ENCODE peak calls at places on chromosome 17, in nine cellular contexts. S is heart right ventricle; D is choroid plexus epithelial cell; R is tibial artery; I is GM13976; T is endothelial cell; C is progenitor cell of endocrine pancreas; K is AG09319; M is CD4-positive, alpha-beta T cell. J is an unnamed sample.

GRCh38 chr17:32187276-32187675 is 45.0 kb downstream of the RHOT1 start:
- DNase-seq in S (no peak), D (peak; percentile 17), R (no peak), I (no peak), T (no peak), C (no peak), K (no peak), M (no peak), J (no peak)

GRCh38 chr17:39209317-39210092 is 9.4 kb downstream of the RPL19 start:
- DNase-seq in S (peak; percentile 68), D (peak; percentile 69), R (peak; percentile 96), I (no peak), T (no peak), C (no peak), K (no peak), M (peak; percentile 61), J (peak; percentile 52)

GRCh38 chr17:38710985-38711384 is 5.9 kb downstream of the MLLT6 start:
- DNase-seq in S (no peak), D (no peak), R (no peak), I (no peak), T (no peak), C (no peak), K (no peak), M (no peak), J (no peak)

GRCh38 chr17:27663862-27664605 is 33.0 kb downstream of the LGALS9 start:
- DNase-seq in S (no peak), D (no peak), R (no peak), I (no peak), T (no peak), C (no peak), K (no peak), M (no peak), J (no peak)

GRCh38 chr17:46117850-46118696 is 75.2 kb downstream of the KANSL1 start:
- DNase-seq in S (no peak), D (no peak), R (no peak), I (no peak), T (no peak), C (no peak), K (no peak), M (no peak), J (no peak)

GRCh38 chr17:46154151-46154816 is 38.9 kb downstream of the KANSL1 start:
- DNase-seq in S (no peak), D (no peak), R (no peak), I (no peak), T (no peak), C (no peak), K (no peak), M (no peak), J (no peak)

GRCh38 chr17:303161-303560 is 49.4 kb downstream of the RPH3AL start:
- DNase-seq in S (no peak), D (no peak), R (no peak), I (no peak), T (no peak), C (no peak), K (no peak), M (no peak), J (no peak)

GRCh38 chr17:78343099-78343432 is 16.8 kb downstream of the SOCS3 start:
- DNase-seq in S (peak; percentile 86), D (peak; percentile 93), R (peak; percentile 88), I (peak; percentile 53), T (no peak), C (no peak), K (peak; percentile 87), M (no peak), J (no peak)

GRCh38 chr17:7932949-7933348 is 943 bp downstream of the CNTROB start:
- DNase-seq in S (no peak), D (peak; percentile 79), R (peak; percentile 55), I (peak; percentile 65), T (peak; percentile 24), C (no peak), K (no peak), M (no peak), J (no peak)

GRCh38 chr17:46818929-46819859 is 702 bp upstream of the WNT3 start:
- DNase-seq in S (no peak), D (no peak), R (no peak), I (peak; percentile 69), T (peak; percentile 59), C (no peak), K (no peak), M (no peak), J (peak; percentile 72)

GRCh38 chr17:69059458-69060205 is 1.1 kb downstream of the ABCA9 start:
- DNase-seq in S (no peak), D (peak; percentile 82), R (no peak), I (no peak), T (no peak), C (no peak), K (no peak), M (no peak), J (no peak)

GRCh38 chr17:71337903-71338302 is 782.9 kb upstream of the SOX9 start:
- DNase-seq in S (no peak), D (peak; percentile 55), R (no peak), I (no peak), T (no peak), C (no peak), K (no peak), M (no peak), J (no peak)

GRCh38 chr17:9928601-9929341 is 23.7 kb upstream of the RCVRN start:
- DNase-seq in S (no peak), D (peak; percentile 86), R (no peak), I (no peak), T (peak; percentile 59), C (peak; percentile 42), K (peak; percentile 4), M (no peak), J (no peak)
- TF ChIP-seq CTCF in S (no peak), D (peak; percentile 82), R (no peak), I (no peak), T (peak; percentile 58), C (peak; percentile 71), K (peak; percentile 40), M (no peak), J (no peak)

GRCh38 chr17:76104896-76105231 is 1.3 kb upstream of the EXOC7 start:
- DNase-seq in S (no peak), D (no peak), R (no peak), I (no peak), T (no peak), C (no peak), K (no peak), M (no peak), J (no peak)

GRCh38 chr17:76104140-76104895 is 731 bp upstream of the EXOC7 start:
- DNase-seq in S (no peak), D (no peak), R (no peak), I (no peak), T (no peak), C (no peak), K (no peak), M (no peak), J (no peak)

GRCh38 chr17:76107507-76107906 is 3.9 kb upstream of the EXOC7 start:
- DNase-seq in S (no peak), D (peak; percentile 33), R (no peak), I (no peak), T (no peak), C (no peak), K (no peak), M (no peak), J (no peak)

GRCh38 chr17:76102944-76103273 is 678 bp downstream of the EXOC7 start:
- DNase-seq in S (no peak), D (no peak), R (no peak), I (no peak), T (no peak), C (no peak), K (no peak), M (no peak), J (no peak)

DNA sequence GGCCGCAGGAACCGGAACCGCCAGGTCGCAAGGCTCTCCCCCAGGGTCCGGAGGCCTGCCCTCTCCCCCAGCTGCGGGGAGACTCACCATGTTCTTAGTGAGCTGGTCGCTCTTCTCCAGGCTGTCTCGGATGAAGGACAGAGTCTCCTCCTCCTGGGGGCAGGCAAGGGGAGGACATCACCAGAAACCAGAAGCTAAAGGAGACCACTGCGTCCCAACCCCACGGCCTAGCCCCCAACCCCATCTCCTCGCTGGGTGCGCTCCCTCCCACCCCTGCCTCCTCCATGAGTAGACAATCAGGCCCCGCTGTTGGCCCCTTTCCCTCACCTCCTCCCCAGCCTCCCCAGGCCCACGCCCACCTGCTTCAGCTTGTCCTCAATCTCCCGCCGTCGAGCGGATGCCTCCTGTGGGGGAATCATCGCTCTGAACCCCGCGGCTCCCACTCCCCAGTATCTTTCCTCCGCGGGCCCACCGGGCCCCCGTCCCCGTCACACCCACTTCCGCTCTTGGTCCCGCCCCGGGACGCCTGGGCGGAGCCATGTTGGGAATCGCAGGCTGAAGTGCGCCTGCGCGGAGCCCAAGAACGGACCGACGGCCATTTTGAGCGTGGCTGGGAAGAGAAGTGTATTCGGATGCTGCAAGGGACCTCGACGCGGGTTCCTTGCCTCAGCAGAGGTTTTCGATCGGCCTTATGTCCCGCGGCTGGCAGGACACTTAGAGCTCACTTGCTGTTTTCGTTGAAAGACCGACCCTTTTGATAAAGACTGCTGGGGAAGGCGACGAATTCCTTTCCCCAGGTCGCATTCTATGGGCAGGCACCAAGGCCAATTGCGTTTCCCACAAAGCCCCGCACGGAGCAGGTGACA is at the start of gene EXOC7:
- DNase-seq in S (peak; percentile 92), D (peak; percentile 93), R (peak; percentile 95), I (peak; percentile 99), T (peak; percentile 91), C (peak; percentile 87), K (peak; percentile 77), M (peak; percentile 92), J (peak; percentile 97)
- TF ChIP-seq CTCF in S (no peak), D (peak; percentile 30), R (no peak), I (no peak), T (no peak), C (no peak), K (no peak), M (no peak), J (no peak)

GRCh38 chr17:75855310-75856061 is at the start of gene WBP2:
- DNase-seq in S (peak; percentile 99), D (peak; percentile 100), R (peak; percentile 99), I (peak; percentile 97), T (peak; percentile 94), C (peak; percentile 94), K (peak; percentile 99), M (peak; percentile 92), J (peak; percentile 96)

GRCh38 chr17:75854111-75854748 is 905 bp downstream of the WBP2 start:
- DNase-seq in S (no peak), D (peak; percentile 75), R (peak; percentile 84), I (no peak), T (no peak), C (no peak), K (no peak), M (no peak), J (no peak)

GRCh38 chr17:75854881-75855309 is 240 bp downstream of the WBP2 start:
- DNase-seq in S (no peak), D (no peak), R (no peak), I (no peak), T (no peak), C (no peak), K (no peak), M (no peak), J (peak; percentile 36)

GRCh38 chr17:75853410-75853809 is 1.7 kb downstream of the WBP2 start:
- DNase-seq in S (no peak), D (peak; percentile 78), R (no peak), I (no peak), T (no peak), C (no peak), K (no peak), M (no peak), J (no peak)

GRCh38 chr17:75856062-75856681 is 1.0 kb upstream of the WBP2 start:
- DNase-seq in S (no peak), D (peak; percentile 46), R (peak; percentile 71), I (no peak), T (no peak), C (no peak), K (no peak), M (no peak), J (no peak)
- TF ChIP-seq CTCF in S (no peak), D (no peak), R (no peak), I (no peak), T (no peak), C (peak; percentile 2), K (no peak), M (no peak), J (no peak)

GRCh38 chr17:4420692-4421131 is 13.0 kb upstream of the SPNS3 start:
- DNase-seq in S (peak; percentile 70), D (peak; percentile 85), R (no peak), I (peak; percentile 84), T (peak; percentile 51), C (peak; percentile 24), K (peak; percentile 23), M (peak; percentile 30), J (peak; percentile 81)
- TF ChIP-seq CTCF in S (peak; percentile 88), D (peak; percentile 84), R (peak; percentile 79), I (peak; percentile 71), T (peak; percentile 88), C (peak; percentile 78), K (peak; percentile 83), M (peak; percentile 80), J (peak; percentile 73)

J was measured in GM20000.